ENCODE peak calls at places on chromosomes 6 and 20, in seven cellular contexts. S is sigmoid colon; J is CD4-positive, alpha-beta T cell; A is HepG2; C is Peyer's patch; T is CD8-positive, alpha-beta memory T cell; V is neural progenitor cell. E is an unnamed sample.

GRCh38 chr6:73481969-73482368 is 20.4 kb downstream of the MTO1 start:
- DNase-seq in S (no peak), J (no peak), A (no peak), C (no peak), T (no peak), V (no peak), E (no peak)

GRCh38 chr6:33247977-33248642 is 23.6 kb downstream of the VPS52 start:
- DNase-seq in S (peak; percentile 94), J (peak; percentile 88), A (peak; percentile 80), C (peak; percentile 97), T (peak; percentile 91), V (peak; percentile 94), E (peak; percentile 97)

GRCh38 chr6:156814036-156814581 is 36.9 kb downstream of the ARID1B start:
- DNase-seq in S (no peak), J (no peak), A (no peak), C (no peak), T (no peak), V (no peak), E (no peak)

GRCh38 chr6:45163952-45164766 is 164.0 kb upstream of the RUNX2 start:
- DNase-seq in S (no peak), J (no peak), A (no peak), C (no peak), T (no peak), V (no peak), E (no peak)

GRCh38 chr6:105791569-105792318 is 294.4 kb upstream of the PRDM1 start:
- DNase-seq in S (no peak), J (no peak), A (no peak), C (no peak), T (no peak), V (no peak), E (no peak)

GRCh38 chr6:100257661-100258395 is 206.9 kb downstream of the SIM1 start:
- DNase-seq in S (no peak), J (no peak), A (peak; percentile 9), C (no peak), T (no peak), V (peak; percentile 64), E (no peak)

GRCh38 chr6:1554241-1554880 is 55.4 kb upstream of the FOXC1 start:
- DNase-seq in S (no peak), J (no peak), A (no peak), C (no peak), T (no peak), V (peak; percentile 16), E (peak; percentile 66)

GRCh38 chr6:169933839-169934698 is 182.6 kb downstream of the ERMARD start:
- DNase-seq in S (peak; percentile 77), J (no peak), A (no peak), C (peak; percentile 71), T (no peak), V (no peak), E (no peak)

GRCh38 chr20:7152071-7152470 is 384.6 kb downstream of the BMP2 start:
- DNase-seq in S (no peak), J (no peak), A (no peak), C (no peak), T (no peak), V (no peak), E (no peak)

GRCh38 chr20:50226093-50226974 is 35.7 kb downstream of the CEBPB start:
- DNase-seq in S (peak; percentile 84), J (no peak), A (no peak), C (peak; percentile 67), T (peak; percentile 23), V (no peak), E (no peak)

GRCh38 chr6:161079566-161080262 is 88.1 kb downstream of the MAP3K4 start:
- DNase-seq in S (no peak), J (no peak), A (no peak), C (no peak), T (peak; percentile 50), V (no peak), E (no peak)

GRCh38 chr6:53768636-53769035 is 26.2 kb upstream of the LRRC1 start:
- DNase-seq in S (no peak), J (no peak), A (no peak), C (no peak), T (no peak), V (no peak), E (no peak)

GRCh38 chr6:157682856-157683481 is 140.1 kb upstream of the SNX9 start:
- DNase-seq in S (no peak), J (no peak), A (peak; percentile 30), C (no peak), T (no peak), V (no peak), E (no peak)

GRCh38 chr20:50855498-50856474 is 60.9 kb downstream of the BCAS4 start:
- DNase-seq in S (no peak), J (no peak), A (peak; percentile 89), C (peak; percentile 75), T (no peak), V (no peak), E (no peak)

GRCh38 chr6:151482290-151482689 is 11.5 kb upstream of the CCDC170 start:
- DNase-seq in S (no peak), J (no peak), A (no peak), C (no peak), T (no peak), V (no peak), E (no peak)

GRCh38 chr20:19903168-19903676 is 113.9 kb upstream of the NAA20 start:
- DNase-seq in S (peak; percentile 79), J (no peak), A (peak; percentile 86), C (peak; percentile 75), T (no peak), V (no peak), E (no peak)

GRCh38 chr6:22636450-22636849 is 67.1 kb downstream of the HDGFL1 start:
- DNase-seq in S (no peak), J (no peak), A (no peak), C (no peak), T (no peak), V (no peak), E (no peak)

GRCh38 chr20:46850896-46851295 is 43.7 kb upstream of the EYA2 start:
- DNase-seq in S (no peak), J (no peak), A (no peak), C (no peak), T (no peak), V (no peak), E (no peak)

GRCh38 chr20:53126185-53126584 is 154.0 kb downstream of the TSHZ2 start:
- DNase-seq in S (no peak), J (no peak), A (no peak), C (no peak), T (no peak), V (peak; percentile 20), E (no peak)

GRCh38 chr20:4811661-4812181 is 90.0 kb downstream of the PRND start:
- DNase-seq in S (peak; percentile 84), J (peak; percentile 50), A (no peak), C (peak; percentile 91), T (peak; percentile 88), V (no peak), E (no peak)

GRCh38 chr6:131212928-131213327 is 77.7 kb downstream of the AKAP7 start:
- DNase-seq in S (no peak), J (no peak), A (no peak), C (no peak), T (no peak), V (no peak), E (no peak)

GRCh38 chr20:31665753-31666152 is 28.0 kb downstream of the COX4I2 start:
- DNase-seq in S (no peak), J (no peak), A (no peak), C (no peak), T (no peak), V (no peak), E (no peak)
- H3K27ac ChIP-seq in S (peak overlapping the region; percentile 69), J (no peak overlapping the region), A (peak overlapping the region; percentile 77), C (peak overlapping the region; percentile 80), T (peak overlapping the region; percentile 69), V (no peak overlapping the region), E (peak overlapping the region; percentile 65)

DNA sequence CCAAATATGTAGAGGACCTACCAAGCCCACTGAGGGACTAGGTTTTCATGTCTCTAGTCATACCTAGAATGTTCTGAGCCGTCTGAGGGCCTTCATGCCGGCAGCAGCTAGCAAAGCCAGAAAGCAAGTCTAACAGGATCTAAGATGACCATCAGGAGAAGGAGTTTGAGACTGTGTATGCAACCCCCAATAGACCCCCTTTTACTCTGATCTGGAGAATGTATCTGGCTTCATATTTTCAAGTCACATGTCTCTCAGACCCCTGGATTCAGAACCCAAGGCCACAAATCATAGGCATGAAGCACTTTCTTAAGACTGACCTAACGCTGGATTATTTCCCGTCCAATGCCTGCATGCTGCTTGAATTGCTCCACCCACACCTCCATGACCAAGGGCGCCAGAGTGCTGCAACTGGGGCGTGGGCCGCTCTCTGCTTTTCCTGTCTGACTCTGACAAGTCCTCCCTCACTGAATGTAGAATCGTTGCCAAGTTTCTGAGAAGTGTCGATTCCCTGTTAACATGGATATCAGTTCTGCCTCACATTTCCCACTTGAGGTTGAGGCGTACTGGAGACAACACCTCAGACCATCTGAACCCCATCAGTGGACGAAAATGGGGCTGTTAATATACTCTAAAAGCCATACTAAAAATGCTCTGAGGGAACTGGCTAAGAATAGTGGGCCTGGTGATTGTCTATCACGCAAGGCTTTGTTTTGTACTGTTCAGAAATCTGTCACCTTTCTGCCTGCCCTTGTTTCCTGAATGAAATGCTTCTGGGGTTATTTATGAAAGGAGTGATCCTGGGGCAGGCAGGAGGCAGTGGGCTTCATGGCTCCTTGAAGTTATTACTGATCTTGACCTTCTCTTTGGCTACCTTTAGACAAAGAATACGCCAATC is 23.9 kb upstream of the ASXL1 start:
- DNase-seq in S (peak; percentile 69), J (peak; percentile 7), A (no peak), C (peak; percentile 69), T (peak; percentile 61), V (no peak), E (no peak)
- H3K27ac ChIP-seq in S (no peak overlapping the region), J (no peak overlapping the region), A (no peak overlapping the region), C (peak overlapping the region; percentile 25), T (peak overlapping the region; percentile 18), V (no peak overlapping the region), E (no peak overlapping the region)

DNA sequence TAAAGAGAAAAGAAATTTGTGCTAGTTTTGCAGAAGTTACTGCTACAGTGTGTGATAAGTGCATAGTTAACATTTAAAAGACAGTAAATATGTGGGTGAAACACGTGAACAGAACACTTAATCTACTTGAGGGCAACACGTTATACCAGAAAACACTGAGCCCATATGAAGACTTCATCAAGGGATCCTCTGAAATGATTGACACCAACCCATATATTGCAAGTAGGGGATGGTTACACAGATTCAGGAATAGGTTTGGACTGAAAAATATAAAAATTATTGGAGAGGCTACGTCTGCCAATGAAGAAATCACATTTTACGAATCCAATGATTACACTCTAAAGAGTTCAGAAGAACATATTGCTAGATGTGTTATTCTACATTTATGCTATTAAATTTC is 185.6 kb downstream of the GPX5 start:
- DNase-seq in S (no peak), J (no peak), A (no peak), C (no peak), T (no peak), V (no peak), E (no peak)
- H3K27ac ChIP-seq in S (no peak overlapping the region), J (no peak overlapping the region), A (no peak overlapping the region), C (no peak overlapping the region), T (peak overlapping the region; percentile 39), V (no peak overlapping the region), E (no peak overlapping the region)

DNA sequence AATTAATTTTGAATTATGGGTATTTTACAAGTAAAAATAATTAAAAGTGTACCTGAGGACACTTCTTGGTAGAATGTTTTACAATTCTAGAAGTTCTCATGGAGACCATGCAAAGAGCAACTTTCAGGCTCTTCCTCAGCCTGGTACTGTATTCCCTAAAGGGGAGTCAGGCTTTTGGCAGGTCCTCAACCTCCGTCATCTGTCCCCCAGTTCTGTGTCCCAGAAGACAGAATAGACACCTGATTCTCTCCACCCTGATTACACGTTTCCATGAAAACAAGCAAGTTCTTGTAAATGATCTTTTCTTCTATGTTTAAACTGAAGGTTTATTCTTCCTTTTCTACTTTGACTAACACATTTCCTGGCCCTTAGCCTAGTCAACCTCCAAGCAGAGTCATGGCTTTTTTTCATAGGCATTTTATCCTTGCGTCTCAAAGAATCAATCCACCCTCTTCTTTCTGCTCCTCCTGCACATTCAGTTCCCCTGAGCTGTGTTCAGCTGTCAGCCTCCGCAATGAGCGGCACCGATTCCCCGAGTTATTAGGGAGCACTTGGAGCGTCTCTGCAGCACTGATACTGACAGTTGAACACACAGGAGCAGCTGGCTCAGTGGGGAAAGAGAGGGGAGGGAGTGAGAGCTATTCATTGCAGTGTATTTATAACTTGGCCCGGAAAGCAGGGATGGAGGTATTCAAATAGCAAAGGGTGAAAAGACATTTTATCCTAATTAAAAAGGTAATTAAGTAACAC is 1082.5 kb upstream of the MAP3K7 start:
- DNase-seq in S (no peak), J (no peak), A (no peak), C (no peak), T (no peak), V (peak; percentile 11), E (peak; percentile 58)
- H3K27ac ChIP-seq in S (no peak overlapping the region), J (no peak overlapping the region), A (no peak overlapping the region), C (no peak overlapping the region), T (no peak overlapping the region), V (no peak overlapping the region), E (no peak overlapping the region)

E was measured in WERI-Rb-1.